ENCODE peak calls at places on chromosomes 12 and 14, in eight cellular contexts. N is sigmoid colon, P is AG04449, K is fibroblast of lung, Q is gastrocnemius medialis, O is uterus, Y is Peyer's patch, L is IMR-90. V is an unnamed sample.

GRCh38 chr12:3977621-3978020 is 104.4 kb upstream of the PARP11 start:
- DNase-seq in O (no peak), L (no peak), P (no peak), Q (no peak), Y (no peak), N (no peak), K (no peak), V (no peak)

GRCh38 chr14:72443256-72443655 is 450.6 kb downstream of the DPF3 start:
- DNase-seq in O (no peak), Y (no peak), N (no peak), Q (no peak), L (peak), K (no peak), P (no peak), V (no peak)

GRCh38 chr12:94618995-94619695 is 31.2 kb downstream of the TMCC3 start:
- DNase-seq in P (peak), O (no peak), Y (no peak), Q (no peak), L (peak), K (peak), N (no peak), V (peak)

GRCh38 chr12:27751386-27752047 is 28.5 kb upstream of the KLHL42 start:
- DNase-seq in L (no peak), Y (no peak), P (no peak), N (no peak), K (no peak), Q (no peak), O (no peak), V (no peak)

GRCh38 chr14:31489680-31490079 is 1.8 kb upstream of the GPR33 start:
- DNase-seq in Y (no peak), Q (no peak), N (no peak), L (no peak), O (no peak), P (no peak), K (no peak), V (no peak)

GRCh38 chr12:125861299-125862281 is 796.4 kb downstream of the AACS start:
- DNase-seq in Q (no peak), L (no peak), O (peak), P (no peak), Y (no peak), N (peak), K (no peak), V (no peak)

GRCh38 chr12:12546314-12546772 is 16.3 kb downstream of the DUSP16 start:
- DNase-seq in N (no peak), O (no peak), Y (no peak), L (peak), K (no peak), Q (no peak), P (no peak), V (no peak)

GRCh38 chr12:80763874-80764273 is 47.2 kb downstream of the MYF5 start:
- DNase-seq in L (peak), K (peak), Y (no peak), Q (no peak), N (no peak), O (no peak), P (no peak), V (peak)

GRCh38 chr12:94091624-94092023 is 56.8 kb upstream of the PLXNC1 start:
- DNase-seq in O (no peak), Y (no peak), K (no peak), Q (no peak), P (no peak), L (no peak), N (no peak), V (no peak)

GRCh38 chr12:14216405-14217294 is 148.8 kb upstream of the ATF7IP start:
- DNase-seq in P (no peak), Y (no peak), O (no peak), Q (no peak), L (peak), K (peak), N (no peak), V (no peak)
- TF ChIP-seq CTCF in P (no peak), Y (no peak), O (no peak), Q (no peak), L (no peak), K (no peak), N (no peak), V (no peak)

GRCh38 chr12:47868041-47868440 is 36.8 kb downstream of the VDR start:
- DNase-seq in Y (no peak), P (no peak), N (no peak), L (no peak), Q (no peak), O (no peak), K (peak), V (no peak)

GRCh38 chr12:47867496-47867941 is 37.3 kb downstream of the VDR start:
- DNase-seq in P (peak), Y (no peak), L (peak), N (no peak), K (peak), Q (no peak), O (no peak), V (peak)

GRCh38 chr12:47874316-47874715 is 30.5 kb downstream of the VDR start:
- DNase-seq in Y (no peak), Q (no peak), K (no peak), L (no peak), N (no peak), P (no peak), O (no peak), V (no peak)

GRCh38 chr12:47868552-47869031 is 36.2 kb downstream of the VDR start:
- DNase-seq in K (no peak), L (no peak), Q (no peak), O (no peak), P (no peak), N (no peak), Y (no peak), V (no peak)

DNA sequence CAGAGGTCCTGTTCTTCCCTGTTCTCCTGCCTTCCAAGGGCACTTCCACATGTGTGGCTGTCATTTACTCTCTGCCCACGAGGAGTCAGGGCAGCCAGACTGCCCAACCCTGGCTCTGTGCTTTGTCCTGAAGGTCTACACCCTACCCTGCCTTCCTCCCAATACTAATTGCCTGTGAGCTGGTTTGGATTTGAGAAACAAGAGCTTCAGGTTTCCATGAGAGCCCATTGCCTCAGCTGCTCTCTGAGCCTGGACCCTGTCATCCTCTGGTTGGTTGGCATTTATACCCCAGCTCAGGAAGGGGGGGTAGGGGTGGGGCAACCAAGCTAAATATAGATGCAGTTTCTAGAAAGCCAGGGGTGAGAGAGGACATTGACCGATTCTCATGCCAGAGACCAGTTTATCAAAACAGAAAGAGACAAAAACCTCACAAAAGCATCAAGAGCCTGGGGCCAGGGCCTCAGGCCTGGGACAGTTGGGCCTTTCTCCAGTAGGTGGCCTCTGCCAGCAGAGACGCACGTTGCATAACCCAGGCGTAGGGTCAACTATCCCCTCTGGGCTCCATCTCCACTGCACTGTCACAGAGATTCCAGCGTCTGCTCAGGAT is 34.5 kb downstream of the VDR start:
- DNase-seq in Y (peak), P (no peak), Q (peak), N (peak), O (peak), L (no peak), K (peak), V (peak)
- TF ChIP-seq CTCF in Y (peak), P (peak), Q (peak), N (no peak), O (peak), L (peak), K (peak), V (peak)

GRCh38 chr12:24268663-24269186 is 319.3 kb upstream of the SOX5 start:
- DNase-seq in P (no peak), N (no peak), L (no peak), O (no peak), K (no peak), Y (no peak), Q (no peak), V (no peak)
- TF ChIP-seq CTCF in P (no peak), N (no peak), L (peak), O (no peak), K (no peak), Y (no peak), Q (no peak), V (no peak)

GRCh38 chr14:63843796-63844195 is 9.0 kb upstream of the SYNE2 start:
- DNase-seq in Q (no peak), N (no peak), L (no peak), O (no peak), P (no peak), Y (no peak), K (no peak), V (no peak)

GRCh38 chr14:63840981-63841380 is 11.8 kb upstream of the SYNE2 start:
- DNase-seq in P (no peak), N (no peak), O (no peak), Q (no peak), Y (peak), L (no peak), K (no peak), V (no peak)
- TF ChIP-seq CTCF in P (no peak), N (no peak), O (no peak), Q (no peak), Y (peak), L (no peak), K (no peak), V (peak)

DNA sequence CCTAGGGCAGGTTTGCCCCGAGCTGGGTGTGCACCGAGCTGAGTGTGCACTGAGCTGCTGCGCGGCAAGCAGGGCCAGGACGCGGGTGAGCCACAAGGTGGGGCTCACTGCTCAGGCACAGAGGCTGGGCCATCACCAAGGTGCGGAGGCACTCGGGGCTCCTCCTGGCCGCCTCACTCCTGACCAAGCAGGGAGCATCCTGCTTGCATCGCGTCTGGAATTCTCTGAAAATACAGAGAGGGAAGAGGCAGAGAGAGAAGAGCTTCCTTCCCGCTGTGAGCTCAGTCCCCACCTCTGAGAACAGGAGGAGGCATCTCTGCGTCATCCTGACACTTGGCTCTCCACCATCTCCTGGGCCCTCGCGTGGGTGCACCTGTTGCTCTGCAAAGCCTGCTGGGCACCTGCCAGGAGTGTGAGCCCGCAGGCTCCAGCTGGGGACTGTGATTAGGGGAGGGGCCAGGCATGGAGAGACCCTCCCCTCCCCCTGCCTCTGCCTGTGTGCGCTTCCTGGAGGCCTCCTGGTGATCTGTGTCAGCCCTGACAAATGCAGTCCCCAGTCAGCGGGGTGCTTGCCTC is 116.3 kb downstream of the GLT1D1 start:
- DNase-seq in P (no peak), O (no peak), Y (no peak), L (no peak), Q (no peak), K (no peak), N (no peak), V (no peak)
- TF ChIP-seq CTCF in P (no peak), O (peak), Y (peak), L (no peak), Q (peak), K (no peak), N (no peak), V (no peak)

DNA sequence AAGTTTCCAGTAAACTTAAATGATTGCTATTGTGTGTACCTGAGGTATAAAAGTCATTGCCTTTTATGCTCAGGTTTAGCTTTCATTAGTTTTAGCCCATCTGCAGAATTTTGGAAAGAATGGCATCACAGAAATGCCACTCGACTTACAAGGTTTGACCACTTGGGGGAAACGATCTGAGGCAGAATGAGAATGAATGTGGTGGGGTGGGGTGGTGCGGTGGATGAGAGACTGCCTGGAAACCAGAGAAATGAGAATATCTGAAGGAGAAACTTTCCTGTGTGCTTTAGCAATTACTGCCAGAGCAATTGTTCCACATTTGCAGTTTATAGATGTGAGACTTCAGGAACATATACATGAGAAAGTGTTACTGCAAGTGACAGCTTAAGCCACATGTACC is 225.4 kb upstream of the PDE3A start:
- DNase-seq in N (no peak), O (no peak), Y (no peak), K (no peak), L (no peak), P (no peak), Q (no peak), V (no peak)
- TF ChIP-seq CTCF in N (no peak), O (no peak), Y (no peak), K (no peak), L (no peak), P (no peak), Q (no peak), V (no peak)

GRCh38 chr12:31813305-31813704 is 84.5 kb upstream of the AMN1 start:
- DNase-seq in P (no peak), K (no peak), Y (no peak), Q (no peak), L (no peak), O (no peak), N (no peak), V (no peak)
- TF ChIP-seq CTCF in P (no peak), K (peak), Y (peak), Q (no peak), L (no peak), O (no peak), N (no peak), V (peak)

DNA sequence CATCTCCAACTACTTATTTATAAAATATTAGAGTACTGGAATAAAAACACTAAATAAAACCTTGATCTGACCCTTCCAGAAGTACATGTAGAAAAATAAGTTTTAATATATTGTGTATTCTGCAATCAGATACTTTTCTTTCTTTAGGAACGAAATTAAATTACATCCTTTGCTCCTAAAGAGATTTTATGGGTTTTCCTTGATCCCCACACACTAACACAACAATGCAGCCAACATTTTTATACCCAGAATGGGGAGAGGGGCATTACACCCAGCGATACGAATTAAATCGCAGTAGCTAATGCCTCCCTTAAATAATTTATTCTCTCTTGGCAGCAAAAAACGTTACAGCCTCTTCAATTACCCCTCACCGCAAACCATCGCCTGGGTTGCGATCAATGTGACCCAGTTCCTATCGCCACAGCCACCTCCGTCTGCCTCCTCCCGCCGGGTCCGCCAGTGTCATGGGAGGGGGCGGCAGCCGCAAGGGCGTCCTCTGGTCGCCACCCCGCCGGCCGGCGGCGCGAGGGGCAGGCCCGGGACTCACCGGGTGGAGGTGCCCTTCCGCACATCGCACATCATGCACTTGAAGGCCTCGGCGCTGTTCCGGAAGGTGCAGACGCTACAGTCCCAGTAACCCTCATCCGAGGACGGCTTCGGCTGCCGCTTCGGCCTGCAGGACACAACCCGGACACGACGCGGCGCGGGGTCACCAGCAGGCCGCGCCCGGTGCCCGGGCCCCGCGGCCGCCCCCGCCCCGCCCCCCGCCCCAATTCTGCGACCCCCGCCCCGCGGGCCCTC is 796 bp downstream of the YAF2 start:
- DNase-seq in O (peak), N (peak), L (peak), K (peak), Y (peak), Q (peak), P (no peak), V (peak)
- TF ChIP-seq CTCF in O (peak), N (peak), L (peak), K (peak), Y (peak), Q (peak), P (peak), V (peak)

DNA sequence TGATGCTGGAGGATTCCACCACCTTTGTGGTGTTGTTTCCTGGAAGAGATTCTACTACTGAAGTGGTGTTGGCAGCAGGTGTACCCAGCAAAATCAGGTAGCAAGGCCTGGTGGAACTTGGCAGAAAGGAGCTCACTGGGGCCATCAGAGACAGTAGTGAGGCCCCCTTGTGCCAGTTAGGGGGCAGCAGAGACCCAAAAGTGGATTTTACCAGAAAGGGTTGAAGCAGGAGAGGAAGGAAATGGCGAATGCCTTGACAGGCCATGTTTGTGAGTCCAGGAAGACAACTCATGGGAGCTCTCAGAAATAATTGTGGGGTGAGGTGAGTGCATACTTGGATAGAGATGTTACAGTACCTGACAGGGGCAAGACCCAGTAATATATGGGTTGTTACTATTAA is 137.7 kb upstream of the FGD4 start:
- DNase-seq in K (no peak), L (no peak), O (no peak), N (no peak), Q (no peak), Y (no peak), P (no peak), V (no peak)
- TF ChIP-seq CTCF in K (no peak), L (peak), O (no peak), N (no peak), Q (no peak), Y (no peak), P (no peak), V (peak)

DNA sequence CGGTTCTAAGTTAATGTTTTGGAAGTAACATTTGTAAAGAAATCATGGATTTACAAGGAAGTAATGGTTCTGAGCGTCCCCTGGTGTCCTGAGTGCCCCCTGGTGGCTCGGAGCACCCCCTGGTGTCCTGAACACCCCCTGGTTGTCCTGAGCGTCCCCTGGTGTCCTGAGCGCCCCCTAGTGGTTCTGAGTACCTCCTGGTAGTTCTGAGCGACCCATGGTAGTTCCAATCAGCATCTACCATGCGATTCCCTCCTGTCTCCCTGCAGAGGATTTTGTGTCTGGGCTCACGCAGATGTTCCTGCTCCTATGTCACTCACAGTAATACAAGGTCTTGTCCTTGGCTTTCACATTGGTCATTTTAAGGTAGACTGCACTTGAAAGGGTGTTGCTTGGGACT is 1352.9 kb downstream of the TMEM121 start:
- DNase-seq in O (no peak), L (no peak), N (no peak), P (no peak), K (no peak), Y (peak), Q (no peak), V (no peak)
- TF ChIP-seq CTCF in O (no peak), L (peak), N (no peak), P (no peak), K (no peak), Y (peak), Q (peak), V (no peak)

V was measured in AG09309.